ENCODE peak calls at places on chromosomes 16 and 17, in ten cellular contexts. J is stomach, D is HCT116, P is Caco-2, T is esophagus muscularis mucosa, I is body of pancreas, B is tibial artery, O is esophagus squamous epithelium, V is colonic mucosa, F is IMR-90. S is an unnamed sample. For H3K9me3, the result is how much of the 10 kb centered on the place peaks cover.

GRCh38 chr17:74785096-74785980 is 9.2 kb upstream of the NAT9 start:
- DNase-seq in J (no peak), D (no peak), P (no peak), T (no peak), I (no peak), B (no peak), O (no peak), V (no peak), F (no peak), S (no peak)

GRCh38 chr17:39402890-39403605 is 1.6 kb upstream of the FBXL20 start:
- DNase-seq in J (no peak), D (no peak), P (no peak), T (no peak), I (no peak), B (no peak), O (no peak), V (no peak), F (no peak), S (no peak)

GRCh38 chr17:70313031-70313430 is 143.7 kb downstream of the KCNJ2 start:
- DNase-seq in J (no peak), D (no peak), P (no peak), T (no peak), I (no peak), B (no peak), O (no peak), V (no peak), F (peak), S (no peak)

GRCh38 chr16:62882552-62883221 is 846.4 kb upstream of the CDH8 start:
- DNase-seq in J (no peak), D (no peak), P (no peak), T (no peak), I (no peak), B (no peak), O (no peak), V (no peak), F (no peak), S (no peak)

GRCh38 chr16:9546438-9546786 is 455.0 kb downstream of the HAPSTR1 start:
- DNase-seq in J (no peak), D (no peak), P (no peak), T (no peak), I (no peak), B (no peak), O (no peak), V (no peak), F (no peak), S (no peak)

GRCh38 chr16:72256398-72257048 is 84.6 kb upstream of the PMFBP1 start:
- DNase-seq in J (no peak), D (no peak), P (no peak), T (no peak), I (no peak), B (no peak), O (no peak), V (no peak), F (peak), S (peak)

GRCh38 chr17:70314096-70314495 is 144.8 kb downstream of the KCNJ2 start:
- DNase-seq in J (no peak), D (no peak), P (no peak), T (no peak), I (no peak), B (no peak), O (no peak), V (no peak), F (peak), S (peak)

GRCh38 chr16:47734987-47735594 is 274.0 kb downstream of the PHKB start:
- DNase-seq in J (peak), D (no peak), P (no peak), T (peak), I (peak), B (no peak), O (no peak), V (peak), F (no peak), S (no peak)

GRCh38 chr17:80129006-80129565 is 17.8 kb downstream of the EIF4A3 start:
- DNase-seq in J (no peak), D (no peak), P (peak), T (no peak), I (no peak), B (no peak), O (no peak), V (no peak), F (no peak), S (no peak)

GRCh38 chr16:57479422-57480126 is 6.7 kb downstream of the DOK4 start:
- DNase-seq in J (peak), D (no peak), P (peak), T (no peak), I (no peak), B (peak), O (no peak), V (peak), F (peak), S (no peak)

GRCh38 chr16:369866-370436 is 387 bp downstream of the MRPL28 start:
- DNase-seq in J (peak), D (no peak), P (no peak), T (no peak), I (no peak), B (no peak), O (no peak), V (no peak), F (no peak), S (no peak)

GRCh38 chr17:48749621-48750553 is 21.3 kb upstream of the HOXB13 start:
- DNase-seq in J (no peak), D (no peak), P (no peak), T (no peak), I (no peak), B (no peak), O (no peak), V (no peak), F (no peak), S (no peak)

GRCh38 chr16:74829637-74830036 is 55.0 kb upstream of the FA2H start:
- DNase-seq in J (no peak), D (no peak), P (peak), T (no peak), I (no peak), B (no peak), O (no peak), V (no peak), F (no peak), S (no peak)

GRCh38 chr17:52157603-52158449 is 688 bp downstream of the CA10 start:
- DNase-seq in J (no peak), D (no peak), P (no peak), T (no peak), I (no peak), B (no peak), O (no peak), V (no peak), F (no peak), S (no peak)

GRCh38 chr16:80583466-80583865 is 42.7 kb downstream of the DYNLRB2 start:
- DNase-seq in J (no peak), D (no peak), P (no peak), T (no peak), I (no peak), B (no peak), O (no peak), V (no peak), F (peak), S (no peak)

GRCh38 chr16:55323637-55324490 is at the start of gene IRX6:
- DNase-seq in J (no peak), D (no peak), P (no peak), T (no peak), I (peak), B (peak), O (no peak), V (no peak), F (no peak), S (no peak)

GRCh38 chr16:72198021-72198420 is 26.1 kb upstream of the PMFBP1 start:
- DNase-seq in J (no peak), D (no peak), P (no peak), T (no peak), I (peak), B (no peak), O (no peak), V (no peak), F (peak), S (peak)

GRCh38 chr16:72224260-72224768 is 52.4 kb upstream of the PMFBP1 start:
- DNase-seq in J (no peak), D (no peak), P (peak), T (no peak), I (peak), B (no peak), O (no peak), V (peak), F (no peak), S (no peak)

GRCh38 chr17:49739662-49740271 is 24.2 kb downstream of the FAM117A start:
- DNase-seq in J (peak), D (no peak), P (no peak), T (peak), I (peak), B (peak), O (peak), V (peak), F (peak), S (no peak)

GRCh38 chr17:65400701-65401100 is 160.7 kb downstream of the AXIN2 start:
- DNase-seq in J (no peak), D (no peak), P (no peak), T (no peak), I (no peak), B (no peak), O (no peak), V (no peak), F (no peak), S (no peak)
- H3K4me3 ChIP-seq in J (no peak), D (no peak), P (no peak), T (no peak), I (no peak), B (no peak), O (no peak), V (no peak), F (no peak), S (no peak)

GRCh38 chr17:61201211-61201610 is 198.4 kb upstream of the TBX2 start:
- DNase-seq in J (no peak), D (no peak), P (no peak), T (no peak), I (no peak), B (no peak), O (no peak), V (no peak), F (peak), S (peak)

GRCh38 chr17:61203765-61204164 is 195.9 kb upstream of the TBX2 start:
- DNase-seq in J (no peak), D (no peak), P (no peak), T (no peak), I (no peak), B (no peak), O (no peak), V (no peak), F (no peak), S (no peak)

GRCh38 chr17:61200349-61200735 is 199.3 kb upstream of the TBX2 start:
- DNase-seq in J (no peak), D (no peak), P (no peak), T (no peak), I (peak), B (no peak), O (no peak), V (no peak), F (peak), S (peak)

GRCh38 chr17:61204456-61204855 is 195.2 kb upstream of the TBX2 start:
- DNase-seq in J (no peak), D (no peak), P (no peak), T (no peak), I (no peak), B (no peak), O (no peak), V (no peak), F (no peak), S (no peak)

DNA sequence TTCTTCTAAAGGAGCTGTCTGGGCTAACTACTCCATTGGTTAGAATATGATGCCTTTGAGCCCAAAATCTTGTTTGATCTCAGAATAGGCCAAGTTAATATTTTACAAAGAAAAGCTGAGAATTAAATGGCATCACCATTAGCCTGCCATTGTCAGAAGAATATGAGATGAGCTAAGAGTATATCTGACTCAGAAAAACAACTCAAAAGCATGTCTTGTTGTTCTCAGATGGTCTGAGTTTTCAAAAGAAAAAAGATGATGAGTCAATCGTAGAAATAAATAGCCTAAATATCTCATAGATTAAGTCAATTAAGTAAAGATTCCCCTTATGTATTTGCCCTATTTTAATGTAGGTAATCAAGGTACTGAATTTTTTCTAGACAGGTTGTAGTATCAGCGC is 197.1 kb upstream of the TBX2 start:
- DNase-seq in J (no peak), D (no peak), P (no peak), T (no peak), I (no peak), B (no peak), O (no peak), V (no peak), F (peak), S (peak)
- TF ChIP-seq CTCF in J (no peak), D (no peak), P (no peak), T (no peak), I (no peak), B (no peak), O (no peak), V (no peak), F (no peak), S (no peak)

GRCh38 chr16:35750157-35750689 is 2290.8 kb downstream of the TP53TG3F start:
- DNase-seq in J (no peak), D (no peak), P (no peak), T (peak), I (no peak), B (no peak), O (no peak), V (no peak), F (no peak), S (no peak)

GRCh38 chr16:35752773-35753558 is 2293.6 kb downstream of the TP53TG3F start:
- DNase-seq in J (no peak), D (no peak), P (no peak), T (peak), I (peak), B (no peak), O (no peak), V (no peak), F (no peak), S (no peak)

GRCh38 chr16:35752012-35752772 is 2292.8 kb downstream of the TP53TG3F start:
- DNase-seq in J (no peak), D (no peak), P (no peak), T (peak), I (peak), B (no peak), O (no peak), V (no peak), F (no peak), S (no peak)

GRCh38 chr16:35750701-35751104 is 2291.3 kb downstream of the TP53TG3F start:
- DNase-seq in J (no peak), D (no peak), P (no peak), T (peak), I (no peak), B (no peak), O (no peak), V (no peak), F (no peak), S (no peak)

DNA sequence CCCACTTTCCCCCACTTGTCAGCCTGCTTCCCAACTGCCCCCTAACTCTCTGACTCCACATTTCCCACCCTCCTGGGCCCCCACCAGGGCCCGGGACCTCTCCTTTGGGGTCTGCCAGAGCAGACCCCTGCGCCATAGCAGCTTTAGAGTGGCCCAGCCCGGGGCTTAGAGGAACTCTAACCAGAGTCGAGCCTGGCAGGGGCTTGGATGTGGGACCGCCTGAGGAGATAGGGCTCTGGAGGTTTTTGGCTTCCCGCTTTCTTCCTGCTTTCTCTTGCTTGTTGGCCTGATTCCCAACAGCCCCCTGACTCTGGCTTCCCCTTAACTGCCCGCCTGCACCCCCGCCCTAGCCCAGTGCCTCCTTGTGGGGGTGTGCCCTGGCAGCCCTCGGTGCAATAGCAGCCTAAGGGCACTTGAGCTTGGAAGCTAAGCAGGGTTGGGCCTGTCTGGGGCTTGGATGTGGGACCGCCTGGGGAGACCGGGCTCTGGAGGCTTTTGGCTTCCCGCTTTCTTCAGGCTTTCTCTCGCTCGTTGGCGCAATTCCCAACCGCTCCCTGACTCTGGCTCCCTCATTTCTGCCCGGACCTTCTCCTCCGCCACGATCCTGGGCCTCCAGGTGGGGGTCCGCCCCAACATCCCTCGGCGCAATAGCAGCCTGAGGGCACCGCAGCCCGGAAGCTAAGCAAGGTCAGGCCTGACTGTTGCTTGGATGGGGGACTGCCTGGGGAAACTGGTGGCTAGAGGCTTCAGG is 2292.0 kb downstream of the TP53TG3F start:
- DNase-seq in J (no peak), D (no peak), P (no peak), T (peak), I (no peak), B (no peak), O (no peak), V (no peak), F (no peak), S (no peak)
- H3K9me3 ChIP-seq in J (half or more), D (under half), P (under half), T (under half), I (under half), B (under half), O (half or more), V (under half), F (half or more), S (half or more)

GRCh38 chr16:87970206-87970605 is 19.0 kb downstream of the BANP start:
- DNase-seq in J (no peak), D (no peak), P (no peak), T (no peak), I (no peak), B (no peak), O (no peak), V (no peak), F (peak), S (no peak)
- H3K4me3 ChIP-seq in J (no peak), D (no peak), P (no peak), T (no peak), I (no peak), B (no peak), O (no peak), V (no peak), F (no peak), S (no peak)

DNA sequence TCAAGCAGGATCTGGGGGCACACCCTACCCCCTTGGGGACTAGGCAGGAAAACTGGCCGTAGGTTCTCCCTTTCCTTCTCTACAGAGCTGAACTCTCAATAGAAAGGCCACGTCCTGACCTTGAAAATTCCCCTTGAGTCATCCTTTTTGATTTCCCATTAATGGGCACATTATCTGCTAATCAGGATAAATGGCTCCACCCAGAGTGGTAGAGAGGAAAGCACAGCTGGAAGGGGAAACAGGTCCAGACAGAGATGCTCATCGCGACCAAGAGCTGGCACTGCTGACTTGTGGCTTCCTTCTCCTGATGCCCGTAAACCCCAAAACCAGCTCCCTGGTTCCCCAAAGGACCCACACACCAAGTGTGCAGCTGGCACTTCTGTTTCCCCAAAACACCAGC is 206.5 kb upstream of the CDH5 start:
- DNase-seq in J (no peak), D (no peak), P (no peak), T (no peak), I (no peak), B (peak), O (no peak), V (no peak), F (peak), S (no peak)
- TF ChIP-seq CTCF in J (no peak), D (no peak), P (no peak), T (no peak), I (no peak), B (no peak), O (no peak), V (no peak), F (peak), S (peak)

S was measured in AG04450.